ENCODE peak calls at places on chromosomes 12 and 14, in seven cellular contexts. A, I, U, O, J, N and E are unnamed samples.

GRCh38 chr12:1595026-1595561 is 713 bp upstream of the FBXL14 start:
- DNase-seq in A (no peak), I (no peak), U (no peak), O (peak), J (no peak), N (peak), E (no peak)

GRCh38 chr14:49995162-49995561 is 102.3 kb downstream of the ARF6 start:
- DNase-seq in A (no peak), I (no peak), U (no peak), O (no peak), J (no peak), N (no peak), E (no peak)

GRCh38 chr12:96534339-96534738 is 45.0 kb downstream of the CFAP54 start:
- DNase-seq in A (no peak), I (no peak), U (no peak), O (no peak), J (no peak), N (no peak), E (no peak)

GRCh38 chr12:95495433-95495832 is 21.5 kb downstream of the METAP2 start:
- DNase-seq in A (no peak), I (no peak), U (no peak), O (no peak), J (no peak), N (no peak), E (no peak)

GRCh38 chr14:105854600-105855245 is 328.3 kb downstream of the TMEM121 start:
- DNase-seq in A (no peak), I (no peak), U (no peak), O (no peak), J (no peak), N (no peak), E (no peak)

GRCh38 chr12:49698619-49699545 is 8.3 kb downstream of the FMNL3 start:
- DNase-seq in A (no peak), I (peak), U (no peak), O (peak), J (peak), N (no peak), E (no peak)

GRCh38 chr14:55448146-55448614 is 7.8 kb upstream of the TBPL2 start:
- DNase-seq in A (no peak), I (no peak), U (peak), O (no peak), J (no peak), N (no peak), E (no peak)

GRCh38 chr14:62126885-62127478 is 364.8 kb downstream of the SNAPC1 start:
- DNase-seq in A (peak), I (peak), U (peak), O (peak), J (no peak), N (peak), E (peak)

GRCh38 chr12:22283508-22283907 is 51.0 kb downstream of the ST8SIA1 start:
- DNase-seq in A (no peak), I (no peak), U (no peak), O (no peak), J (no peak), N (no peak), E (no peak)

GRCh38 chr12:99367181-99367580 is 280.4 kb upstream of the GARIN6 start:
- DNase-seq in A (no peak), I (no peak), U (no peak), O (no peak), J (no peak), N (no peak), E (no peak)

GRCh38 chr12:102634216-102634615 is 153.9 kb upstream of the IGF1 start:
- DNase-seq in A (no peak), I (no peak), U (no peak), O (no peak), J (no peak), N (no peak), E (no peak)

GRCh38 chr12:89960011-89960507 is 251.4 kb upstream of the ATP2B1 start:
- DNase-seq in A (no peak), I (peak), U (no peak), O (no peak), J (no peak), N (no peak), E (no peak)

GRCh38 chr14:104794099-104794498 is 1.4 kb downstream of the AKT1 start:
- DNase-seq in A (no peak), I (peak), U (no peak), O (no peak), J (peak), N (peak), E (no peak)

GRCh38 chr14:36600431-36600830 is 18.0 kb upstream of the NKX2-8 start:
- DNase-seq in A (no peak), I (no peak), U (no peak), O (no peak), J (no peak), N (no peak), E (no peak)

GRCh38 chr12:26631846-26632245 is 201.1 kb downstream of the ITPR2 start:
- DNase-seq in A (no peak), I (no peak), U (no peak), O (no peak), J (no peak), N (no peak), E (no peak)

GRCh38 chr12:120496353-120497340 is 734 bp downstream of the DYNLL1 start:
- DNase-seq in A (peak), I (peak), U (no peak), O (peak), J (peak), N (peak), E (no peak)

GRCh38 chr12:2057041-2057792 is 4.4 kb downstream of the CACNA1C start:
- DNase-seq in A (peak), I (peak), U (peak), O (peak), J (peak), N (peak), E (no peak)

GRCh38 chr12:48292030-48292429 is 58.7 kb downstream of the ZNF641 start:
- DNase-seq in A (no peak), I (no peak), U (no peak), O (no peak), J (no peak), N (no peak), E (no peak)

GRCh38 chr14:100611811-100612480 is 24.7 kb upstream of the BEGAIN start:
- DNase-seq in A (no peak), I (no peak), U (no peak), O (no peak), J (no peak), N (no peak), E (no peak)

GRCh38 chr12:12999276-12999958 is 648 bp downstream of the HEBP1 start:
- DNase-seq in A (peak), I (peak), U (no peak), O (peak), J (no peak), N (peak), E (no peak)

GRCh38 chr12:48924617-48925217 is 575 bp downstream of the FKBP11 start:
- DNase-seq in A (peak), I (peak), U (no peak), O (no peak), J (peak), N (peak), E (peak)

GRCh38 chr14:87000071-87000470 is 992.9 kb downstream of the GALC start:
- DNase-seq in A (no peak), I (no peak), U (no peak), O (no peak), J (no peak), N (no peak), E (no peak)

GRCh38 chr12:133225527-133225926 is 10.2 kb downstream of the ANHX start:
- DNase-seq in A (no peak), I (no peak), U (no peak), O (no peak), J (no peak), N (no peak), E (no peak)

GRCh38 chr12:101746661-101747060 is 7.4 kb upstream of the SYCP3 start:
- DNase-seq in A (no peak), I (no peak), U (no peak), O (no peak), J (no peak), N (peak), E (no peak)

GRCh38 chr14:86971292-86971691 is 1021.7 kb downstream of the GALC start:
- DNase-seq in A (no peak), I (no peak), U (no peak), O (no peak), J (no peak), N (no peak), E (no peak)

GRCh38 chr14:51328089-51328941 is 88.3 kb downstream of the TMX1 start:
- DNase-seq in A (no peak), I (peak), U (no peak), O (no peak), J (no peak), N (no peak), E (peak)

GRCh38 chr12:105225505-105225904 is 10.5 kb downstream of the APPL2 start:
- DNase-seq in A (no peak), I (no peak), U (no peak), O (no peak), J (no peak), N (no peak), E (no peak)

GRCh38 chr12:78628701-78629100 is 235.9 kb upstream of the SYT1 start:
- DNase-seq in A (no peak), I (no peak), U (no peak), O (no peak), J (no peak), N (no peak), E (no peak)

GRCh38 chr14:59897757-59898383 is 22.1 kb upstream of the LRRC9 start:
- DNase-seq in A (peak), I (peak), U (peak), O (peak), J (peak), N (no peak), E (peak)

GRCh38 chr14:90518941-90519256 is 122.1 kb downstream of the CALM1 start:
- DNase-seq in A (no peak), I (peak), U (peak), O (no peak), J (peak), N (no peak), E (no peak)

GRCh38 chr12:58288191-58288590 is 346.8 kb downstream of the ATP23 start:
- DNase-seq in A (no peak), I (no peak), U (no peak), O (no peak), J (no peak), N (no peak), E (no peak)

GRCh38 chr12:48744251-48745008 is 27.9 kb upstream of the CCNT1 start:
- DNase-seq in A (no peak), I (no peak), U (no peak), O (no peak), J (no peak), N (no peak), E (peak)

GRCh38 chr12:24778486-24779304 is 170.2 kb downstream of the BCAT1 start:
- DNase-seq in A (peak), I (no peak), U (no peak), O (peak), J (no peak), N (no peak), E (no peak)

GRCh38 chr14:105529506-105530445 is 3.4 kb downstream of the TMEM121 start:
- DNase-seq in A (peak), I (peak), U (no peak), O (no peak), J (no peak), N (no peak), E (no peak)